ENCODE peak calls at places on chromosomes 2 and 18, in four cellular contexts. One of them, this sample, is unnamed.

GRCh38 chr2:172102858-172103359 is at the start of gene DLX2:
- DNase-seq in K562: peak
- DNase-seq in GM12891: peak
- DNase-seq in GM12878: no peak
- DNase-seq in this sample: peak

GRCh38 chr2:214881647-214882205 is 72.2 kb upstream of the BARD1 start:
- DNase-seq in GM12891: no peak
- DNase-seq in K562: no peak
- DNase-seq in GM12878: peak
- DNase-seq in this sample: no peak

GRCh38 chr2:200274116-200275075 is 32.1 kb upstream of the SPATS2L start:
- DNase-seq in K562: no peak
- DNase-seq in GM12891: no peak
- DNase-seq in GM12878: peak
- DNase-seq in this sample: no peak

GRCh38 chr2:3643371-3644245 is 14.4 kb upstream of the ALLC start:
- DNase-seq in GM12891: no peak
- DNase-seq in K562: no peak
- DNase-seq in GM12878: no peak
- DNase-seq in this sample: no peak

GRCh38 chr18:70146174-70146573 is 59.3 kb downstream of the RTTN start:
- DNase-seq in GM12878: no peak
- DNase-seq in K562: no peak
- DNase-seq in GM12891: no peak
- DNase-seq in this sample: no peak

GRCh38 chr2:108449410-108450200 is 599 bp downstream of the GCC2 start:
- DNase-seq in K562: peak
- DNase-seq in GM12878: no peak
- DNase-seq in GM12891: no peak
- DNase-seq in this sample: peak

GRCh38 chr2:96103388-96103705 is 13.0 kb downstream of the ADRA2B start:
- DNase-seq in K562: no peak
- DNase-seq in GM12878: no peak
- DNase-seq in GM12891: no peak
- DNase-seq in this sample: no peak

GRCh38 chr2:241822264-241822623 is 13.3 kb downstream of the NEU4 start:
- DNase-seq in GM12891: peak
- DNase-seq in K562: no peak
- DNase-seq in GM12878: no peak
- DNase-seq in this sample: no peak

GRCh38 chr2:159124441-159124911 is 156.0 kb downstream of the TANC1 start:
- DNase-seq in GM12878: no peak
- DNase-seq in K562: peak
- DNase-seq in GM12891: no peak
- DNase-seq in this sample: peak

GRCh38 chr2:156563994-156564753 is 128.0 kb downstream of the GPD2 start:
- DNase-seq in GM12878: no peak
- DNase-seq in K562: no peak
- DNase-seq in GM12891: no peak
- DNase-seq in this sample: no peak

GRCh38 chr2:86584164-86584913 is 21.1 kb upstream of the CHMP3 start:
- DNase-seq in GM12878: no peak
- DNase-seq in GM12891: no peak
- DNase-seq in K562: peak
- DNase-seq in this sample: no peak

GRCh38 chr18:75127143-75128021 is 81.6 kb downstream of the PTGR3 start:
- DNase-seq in GM12891: no peak
- DNase-seq in K562: no peak
- DNase-seq in GM12878: no peak
- DNase-seq in this sample: no peak

GRCh38 chr18:62179213-62179612 is 7.6 kb downstream of the PIGN start:
- DNase-seq in GM12878: no peak
- DNase-seq in GM12891: no peak
- DNase-seq in K562: no peak
- DNase-seq in this sample: no peak
- TF ChIP-seq SPI1 in GM12878: no peak
- TF ChIP-seq SPI1 in GM12891: no peak
- TF ChIP-seq SPI1 in K562: no peak
- TF ChIP-seq SPI1 in this sample: no peak

DNA sequence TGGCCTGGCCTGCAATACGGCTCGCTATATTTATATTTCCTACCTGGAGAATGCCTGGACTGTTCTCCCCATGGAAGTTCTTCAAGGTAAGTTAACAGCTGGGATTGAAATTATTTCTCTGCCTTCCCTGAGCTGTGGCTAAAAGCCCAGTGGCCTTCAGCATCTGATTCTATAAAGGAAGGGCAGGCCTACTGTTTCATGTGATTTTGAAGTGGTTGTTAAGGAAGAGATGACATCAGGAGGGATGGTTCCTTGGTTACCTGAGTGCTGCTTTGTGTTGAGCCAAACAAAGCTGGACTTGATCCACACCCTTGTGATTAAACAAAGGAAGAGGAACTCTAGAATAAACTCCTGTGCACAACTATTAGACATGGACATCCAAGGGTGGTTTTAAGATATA is 61.6 kb downstream of the MFSD6 start:
- DNase-seq in GM12878: no peak
- DNase-seq in K562: peak
- DNase-seq in GM12891: no peak
- DNase-seq in this sample: no peak
- TF ChIP-seq SPI1 in GM12878: no peak
- TF ChIP-seq SPI1 in K562: no peak
- TF ChIP-seq SPI1 in GM12891: no peak
- TF ChIP-seq SPI1 in this sample: no peak

GRCh38 chr18:33802955-33803354 is 224.9 kb downstream of the ASXL3 start:
- DNase-seq in GM12891: no peak
- DNase-seq in K562: no peak
- DNase-seq in GM12878: no peak
- DNase-seq in this sample: no peak
- TF ChIP-seq SPI1 in GM12891: no peak
- TF ChIP-seq SPI1 in K562: no peak
- TF ChIP-seq SPI1 in GM12878: no peak
- TF ChIP-seq SPI1 in this sample: no peak

GRCh38 chr2:112321375-112322320 is 46.3 kb downstream of the ZC3H6 start:
- DNase-seq in GM12878: no peak
- DNase-seq in GM12891: no peak
- DNase-seq in K562: no peak
- DNase-seq in this sample: no peak
- TF ChIP-seq SPI1 in GM12878: no peak
- TF ChIP-seq SPI1 in GM12891: no peak
- TF ChIP-seq SPI1 in K562: no peak
- TF ChIP-seq SPI1 in this sample: no peak

GRCh38 chr2:192157776-192158175 is 37.0 kb downstream of the TMEFF2 start:
- DNase-seq in GM12878: no peak
- DNase-seq in GM12891: no peak
- DNase-seq in K562: no peak
- DNase-seq in this sample: no peak
- TF ChIP-seq SPI1 in GM12878: no peak
- TF ChIP-seq SPI1 in GM12891: no peak
- TF ChIP-seq SPI1 in K562: no peak
- TF ChIP-seq SPI1 in this sample: no peak

GRCh38 chr2:237143676-237144440 is 58.2 kb downstream of the COPS8 start:
- DNase-seq in GM12878: no peak
- DNase-seq in K562: no peak
- DNase-seq in GM12891: no peak
- DNase-seq in this sample: no peak

GRCh38 chr2:237141556-237141955 is 55.9 kb downstream of the COPS8 start:
- DNase-seq in GM12878: no peak
- DNase-seq in K562: no peak
- DNase-seq in GM12891: no peak
- DNase-seq in this sample: no peak

GRCh38 chr2:237147317-237147716 is 61.6 kb downstream of the COPS8 start:
- DNase-seq in GM12891: no peak
- DNase-seq in K562: no peak
- DNase-seq in GM12878: no peak
- DNase-seq in this sample: no peak

GRCh38 chr2:237143118-237143517 is 57.4 kb downstream of the COPS8 start:
- DNase-seq in K562: no peak
- DNase-seq in GM12878: no peak
- DNase-seq in GM12891: no peak
- DNase-seq in this sample: no peak

GRCh38 chr2:237144516-237144915 is 58.8 kb downstream of the COPS8 start:
- DNase-seq in GM12891: no peak
- DNase-seq in GM12878: no peak
- DNase-seq in K562: no peak
- DNase-seq in this sample: no peak
- TF ChIP-seq SPI1 in GM12891: no peak
- TF ChIP-seq SPI1 in GM12878: no peak
- TF ChIP-seq SPI1 in K562: no peak
- TF ChIP-seq SPI1 in this sample: no peak

GRCh38 chr2:219079417-219079816 is 18.7 kb upstream of the IHH start:
- DNase-seq in GM12878: no peak
- DNase-seq in GM12891: no peak
- DNase-seq in K562: no peak
- DNase-seq in this sample: no peak
- TF ChIP-seq SPI1 in GM12878: no peak
- TF ChIP-seq SPI1 in GM12891: no peak
- TF ChIP-seq SPI1 in K562: no peak
- TF ChIP-seq SPI1 in this sample: no peak

This sample was measured in HL-60.